ENCODE peak calls at places on chromosomes 3 and 15, in five cellular contexts. One of them, this sample, is unnamed.

GRCh38 chr3:174270841-174271240 is 588.3 kb upstream of the NAALADL2 start:
- DNase-seq in GM23338: no peak
- DNase-seq in HCT116: no peak
- DNase-seq in K562: no peak
- DNase-seq in A549: no peak
- DNase-seq in this sample: no peak

GRCh38 chr15:91970142-91970541 is 116.6 kb downstream of the SLCO3A1 start:
- DNase-seq in GM23338: no peak
- DNase-seq in HCT116: no peak
- DNase-seq in K562: no peak
- DNase-seq in A549: no peak
- DNase-seq in this sample: no peak

GRCh38 chr3:110804856-110805255 is 266.8 kb upstream of the NECTIN3 start:
- DNase-seq in GM23338: no peak
- DNase-seq in HCT116: no peak
- DNase-seq in K562: no peak
- DNase-seq in A549: no peak
- DNase-seq in this sample: no peak

GRCh38 chr3:83034806-83035703 is 1273.6 kb upstream of the GBE1 start:
- DNase-seq in GM23338: no peak
- DNase-seq in HCT116: no peak
- DNase-seq in K562: no peak
- DNase-seq in A549: no peak
- DNase-seq in this sample: no peak

GRCh38 chr3:9938966-9939365 is 5.3 kb downstream of the CRELD1 start:
- DNase-seq in GM23338: no peak
- DNase-seq in HCT116: no peak
- DNase-seq in K562: no peak
- DNase-seq in A549: no peak
- DNase-seq in this sample: no peak

GRCh38 chr3:52150357-52150756 is 3.9 kb downstream of the POC1A start:
- DNase-seq in GM23338: no peak
- DNase-seq in HCT116: no peak
- DNase-seq in K562: no peak
- DNase-seq in A549: no peak
- DNase-seq in this sample: no peak

GRCh38 chr3:38459499-38460048 is 5.9 kb downstream of the ACVR2B start:
- DNase-seq in GM23338: no peak
- DNase-seq in HCT116: no peak
- DNase-seq in K562: peak
- DNase-seq in A549: no peak
- DNase-seq in this sample: no peak

GRCh38 chr3:60086811-60087210 is 1037.0 kb upstream of the CFAP20DC start:
- DNase-seq in GM23338: no peak
- DNase-seq in HCT116: peak
- DNase-seq in K562: peak
- DNase-seq in A549: no peak
- DNase-seq in this sample: no peak

GRCh38 chr3:193572426-193572908 is 17.8 kb upstream of the ATP13A4 start:
- DNase-seq in GM23338: peak
- DNase-seq in HCT116: peak
- DNase-seq in K562: peak
- DNase-seq in A549: peak
- DNase-seq in this sample: peak

GRCh38 chr3:130414457-130414856 is 69.0 kb downstream of the COL6A5 start:
- DNase-seq in GM23338: no peak
- DNase-seq in HCT116: no peak
- DNase-seq in K562: no peak
- DNase-seq in A549: no peak
- DNase-seq in this sample: no peak

GRCh38 chr3:27542469-27542868 is 58.3 kb upstream of the SLC4A7 start:
- DNase-seq in GM23338: no peak
- DNase-seq in HCT116: no peak
- DNase-seq in K562: no peak
- DNase-seq in A549: no peak
- DNase-seq in this sample: no peak
- TF ChIP-seq REST in GM23338: no peak
- TF ChIP-seq REST in HCT116: no peak
- TF ChIP-seq REST in K562: no peak
- TF ChIP-seq REST in A549: no peak
- TF ChIP-seq REST in this sample: no peak

GRCh38 chr3:19931180-19931692 is 2.8 kb downstream of the EFHB start:
- DNase-seq in GM23338: no peak
- DNase-seq in HCT116: no peak
- DNase-seq in K562: peak
- DNase-seq in A549: no peak
- DNase-seq in this sample: no peak
- TF ChIP-seq REST in GM23338: no peak
- TF ChIP-seq REST in HCT116: no peak
- TF ChIP-seq REST in K562: no peak
- TF ChIP-seq REST in A549: no peak
- TF ChIP-seq REST in this sample: no peak

GRCh38 chr15:57305009-57305408 is 71.3 kb upstream of the CGNL1 start:
- DNase-seq in GM23338: no peak
- DNase-seq in HCT116: no peak
- DNase-seq in K562: no peak
- DNase-seq in A549: no peak
- DNase-seq in this sample: no peak

GRCh38 chr15:57310876-57311275 is 65.4 kb upstream of the CGNL1 start:
- DNase-seq in GM23338: no peak
- DNase-seq in HCT116: no peak
- DNase-seq in K562: no peak
- DNase-seq in A549: no peak
- DNase-seq in this sample: no peak

GRCh38 chr15:57306305-57306943 is 69.9 kb upstream of the CGNL1 start:
- DNase-seq in GM23338: peak
- DNase-seq in HCT116: peak
- DNase-seq in K562: peak
- DNase-seq in A549: peak
- DNase-seq in this sample: peak

GRCh38 chr15:57307527-57308193 is 68.6 kb upstream of the CGNL1 start:
- DNase-seq in GM23338: no peak
- DNase-seq in HCT116: no peak
- DNase-seq in K562: no peak
- DNase-seq in A549: peak
- DNase-seq in this sample: no peak

DNA sequence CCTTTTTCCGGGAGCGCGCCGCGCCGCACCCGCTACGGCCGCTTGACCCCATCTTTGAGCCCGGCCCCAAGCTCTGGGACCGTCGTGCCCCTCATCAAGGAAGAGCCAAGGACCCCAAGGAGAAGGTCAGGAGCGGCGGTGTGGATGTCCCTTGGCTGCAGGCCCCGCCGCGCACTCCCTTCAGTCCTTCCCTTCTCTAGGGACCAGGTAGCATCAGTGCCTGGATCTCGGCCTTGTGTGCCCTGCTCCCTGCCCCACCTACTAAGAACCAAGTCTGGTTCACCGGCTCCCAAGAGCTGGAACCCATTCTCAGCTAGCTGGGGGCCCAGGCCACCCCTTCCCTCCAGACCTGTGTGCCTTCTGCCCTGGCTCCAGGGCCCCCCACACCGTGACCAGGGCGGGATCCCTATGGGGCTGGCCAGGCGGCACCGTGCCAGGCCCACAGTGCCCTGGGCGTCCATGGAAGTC is 69.3 kb upstream of the CGNL1 start:
- DNase-seq in GM23338: peak
- DNase-seq in HCT116: no peak
- DNase-seq in K562: no peak
- DNase-seq in A549: no peak
- DNase-seq in this sample: no peak
- TF ChIP-seq REST in GM23338: no peak
- TF ChIP-seq REST in HCT116: no peak
- TF ChIP-seq REST in K562: no peak
- TF ChIP-seq REST in A549: no peak
- TF ChIP-seq REST in this sample: no peak

GRCh38 chr3:108333951-108334350 is 37.6 kb downstream of the HHLA2 start:
- DNase-seq in GM23338: no peak
- DNase-seq in HCT116: no peak
- DNase-seq in K562: no peak
- DNase-seq in A549: no peak
- DNase-seq in this sample: no peak
- TF ChIP-seq REST in GM23338: no peak
- TF ChIP-seq REST in HCT116: no peak
- TF ChIP-seq REST in K562: no peak
- TF ChIP-seq REST in A549: no peak
- TF ChIP-seq REST in this sample: no peak

GRCh38 chr15:23994273-23994672 is 307.2 kb upstream of the NDN start:
- DNase-seq in GM23338: no peak
- DNase-seq in HCT116: no peak
- DNase-seq in K562: no peak
- DNase-seq in A549: no peak
- DNase-seq in this sample: no peak
- TF ChIP-seq REST in GM23338: no peak
- TF ChIP-seq REST in HCT116: no peak
- TF ChIP-seq REST in K562: no peak
- TF ChIP-seq REST in A549: no peak
- TF ChIP-seq REST in this sample: no peak

DNA sequence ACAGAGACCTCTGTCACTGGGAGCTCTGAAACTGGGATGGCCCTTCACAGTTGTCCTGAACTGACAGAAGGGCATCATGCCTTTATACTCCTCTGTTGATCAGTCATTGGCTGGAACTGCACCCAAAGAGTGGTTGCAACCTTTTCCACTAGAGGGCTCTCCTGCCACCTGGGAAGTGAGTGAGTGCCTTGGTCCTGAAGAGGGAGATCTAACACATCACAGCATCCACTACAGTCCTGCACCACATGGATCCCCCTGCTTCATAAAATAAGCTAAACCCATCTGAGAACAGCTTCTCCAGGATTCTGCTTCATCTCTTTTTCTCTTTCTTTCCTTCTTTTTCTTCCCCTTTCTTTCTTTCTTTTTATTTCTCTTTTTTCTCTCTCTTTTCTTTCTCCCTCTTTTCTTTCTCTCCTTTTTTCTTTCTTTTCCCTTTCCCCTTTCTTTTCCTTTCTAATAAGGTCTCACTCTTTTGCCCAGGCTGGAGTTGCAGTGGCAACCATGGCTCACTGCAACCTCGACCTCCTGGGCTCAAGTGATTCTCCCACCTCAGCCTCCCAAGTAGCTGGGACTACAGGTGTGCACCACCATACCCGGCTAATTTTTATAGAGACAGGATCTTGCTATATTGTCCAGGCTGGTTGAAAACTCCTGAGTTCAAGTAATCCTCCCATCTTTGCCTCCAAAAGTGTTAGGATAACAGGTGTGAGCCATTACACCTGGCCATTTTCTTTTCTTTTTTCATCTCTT is 42.8 kb upstream of the RAF1 start:
- DNase-seq in GM23338: peak
- DNase-seq in HCT116: peak
- DNase-seq in K562: peak
- DNase-seq in A549: peak
- DNase-seq in this sample: peak
- TF ChIP-seq REST in GM23338: no peak
- TF ChIP-seq REST in HCT116: no peak
- TF ChIP-seq REST in K562: no peak
- TF ChIP-seq REST in A549: no peak
- TF ChIP-seq REST in this sample: no peak

This sample was measured in Panc1.